ENCODE peak calls at places on chromosomes 5 and 9, in ten cellular contexts. S, E, D, C, H, K, U, J, X and Z are unnamed samples.

GRCh38 chr9:92328225-92328624 is 2.5 kb downstream of the CENPP start:
- DNase-seq in K (peak), S (peak), U (peak), H (no peak), J (no peak), C (peak), E (no peak), X (peak), D (no peak), Z (no peak)

GRCh38 chr5:170151105-170151831 is 45.6 kb downstream of the FOXI1 start:
- DNase-seq in H (peak), S (peak), D (peak), X (peak), E (peak), K (peak), U (peak), J (peak), C (peak), Z (peak)

GRCh38 chr9:93666279-93666784 is 89.9 kb downstream of the PHF2 start:
- DNase-seq in U (no peak), K (no peak), H (no peak), E (peak), J (no peak), C (no peak), X (no peak), D (peak), S (no peak), Z (no peak)

GRCh38 chr5:73296772-73297171 is 123.8 kb downstream of the TMEM174 start:
- DNase-seq in U (no peak), K (no peak), H (no peak), S (no peak), D (no peak), J (no peak), E (no peak), C (peak), X (no peak), Z (no peak)

GRCh38 chr5:1747803-1748085 is 51.9 kb downstream of the MRPL36 start:
- DNase-seq in J (no peak), H (no peak), S (no peak), E (no peak), D (no peak), C (no peak), U (no peak), K (no peak), X (no peak), Z (no peak)

GRCh38 chr5:140690941-140691924 is at the start of the genes HARS1 and HARS2:
- DNase-seq in K (peak), H (peak), C (peak), J (peak), X (peak), E (peak), D (peak), S (peak), U (peak), Z (peak)

GRCh38 chr5:158881076-158881880 is 218.4 kb downstream of the EBF1 start:
- DNase-seq in E (no peak), U (no peak), J (no peak), S (no peak), C (no peak), X (peak), D (no peak), H (no peak), K (no peak), Z (no peak)

GRCh38 chr9:133589454-133590227 is 19.5 kb downstream of the FAM163B start:
- DNase-seq in D (no peak), X (peak), E (no peak), K (no peak), H (no peak), C (no peak), U (no peak), J (no peak), S (no peak), Z (no peak)

GRCh38 chr5:173746050-173746449 is 129.6 kb upstream of the BOD1 start:
- DNase-seq in E (no peak), X (no peak), J (no peak), D (no peak), K (no peak), U (peak), S (no peak), C (no peak), H (no peak), Z (no peak)

GRCh38 chr9:109408759-109409462 is 88.1 kb upstream of the EPB41L4B start:
- DNase-seq in S (no peak), E (no peak), K (no peak), H (no peak), D (no peak), C (no peak), X (no peak), U (no peak), J (no peak), Z (no peak)

GRCh38 chr5:125659316-125660071 is 763.7 kb upstream of the GRAMD2B start:
- DNase-seq in C (peak), X (no peak), H (no peak), U (no peak), D (no peak), E (no peak), K (no peak), J (no peak), S (no peak), Z (no peak)

GRCh38 chr9:91711755-91712591 is 238.1 kb downstream of the ROR2 start:
- DNase-seq in U (no peak), D (no peak), K (no peak), E (no peak), J (no peak), C (peak), S (peak), H (no peak), X (peak), Z (no peak)

GRCh38 chr9:120916573-120916972 is 10.0 kb downstream of the TRAF1 start:
- DNase-seq in C (peak), H (peak), X (no peak), K (no peak), E (peak), D (peak), S (peak), U (no peak), J (no peak), Z (no peak)

GRCh38 chr5:132677191-132677590 is 3.4 kb downstream of the IL4 start:
- DNase-seq in E (peak), X (no peak), K (peak), C (peak), S (peak), J (peak), D (peak), H (no peak), U (peak), Z (peak)

GRCh38 chr9:110835404-110835803 is 166.8 kb downstream of the MUSK start:
- DNase-seq in H (no peak), U (no peak), E (no peak), C (peak), X (no peak), J (peak), K (peak), D (no peak), S (peak), Z (no peak)

GRCh38 chr5:2194949-2195348 is 312.2 kb upstream of the IRX4 start:
- DNase-seq in X (no peak), U (no peak), C (no peak), K (no peak), H (no peak), S (no peak), D (no peak), E (no peak), J (no peak), Z (no peak)

GRCh38 chr9:122822958-122823357 is 5.4 kb downstream of the PDCL start:
- DNase-seq in J (no peak), D (no peak), S (no peak), E (no peak), U (no peak), X (no peak), K (no peak), C (no peak), H (no peak), Z (no peak)

GRCh38 chr5:34656700-34657549 is 797 bp downstream of the RAI14 start:
- DNase-seq in J (no peak), H (peak), U (peak), K (peak), C (no peak), X (no peak), D (peak), E (no peak), S (no peak), Z (peak)

GRCh38 chr5:86864022-86864421 is 246.3 kb downstream of the COX7C start:
- DNase-seq in X (no peak), D (no peak), J (no peak), C (no peak), U (no peak), K (no peak), S (no peak), E (no peak), H (no peak), Z (no peak)

GRCh38 chr5:62208218-62208852 is 97.7 kb upstream of the KIF2A start:
- DNase-seq in H (no peak), J (no peak), U (no peak), D (no peak), K (no peak), C (no peak), E (no peak), X (no peak), S (no peak), Z (no peak)

GRCh38 chr9:92975452-92975770 is 28.1 kb downstream of the FGD3 start:
- DNase-seq in H (no peak), J (no peak), S (no peak), E (no peak), C (no peak), U (no peak), X (no peak), K (no peak), D (no peak), Z (no peak)

GRCh38 chr5:89190515-89191265 is 307.7 kb upstream of the MEF2C start:
- DNase-seq in E (no peak), J (no peak), S (no peak), H (no peak), X (no peak), D (no peak), C (no peak), U (no peak), K (no peak), Z (no peak)

GRCh38 chr5:777756-778161 is 6.8 kb downstream of the ZDHHC11B start:
- DNase-seq in E (no peak), S (no peak), C (no peak), D (peak), J (no peak), U (no peak), K (no peak), H (no peak), X (no peak), Z (peak)

GRCh38 chr5:149731332-149731616 is 1.2 kb downstream of the PPARGC1B start:
- DNase-seq in D (no peak), U (no peak), E (no peak), S (no peak), K (no peak), H (no peak), C (no peak), X (no peak), J (no peak), Z (no peak)

GRCh38 chr9:116800885-116801284 is 113.8 kb downstream of the TRIM32 start:
- DNase-seq in U (no peak), C (peak), X (peak), H (no peak), K (no peak), S (no peak), D (no peak), J (no peak), E (no peak), Z (no peak)

GRCh38 chr5:170112876-170113516 is 7.3 kb downstream of the FOXI1 start:
- DNase-seq in U (no peak), S (no peak), J (no peak), X (no peak), E (peak), D (no peak), C (no peak), H (no peak), K (no peak), Z (peak)

GRCh38 chr5:57412010-57412409 is 70.6 kb downstream of the ACTBL2 start:
- DNase-seq in S (peak), X (no peak), D (peak), J (peak), C (peak), H (no peak), E (no peak), U (no peak), K (no peak), Z (no peak)

GRCh38 chr9:92887880-92888338 is 10.1 kb upstream of the ZNF484 start:
- DNase-seq in H (no peak), U (no peak), X (no peak), C (no peak), J (no peak), D (no peak), S (no peak), K (no peak), E (no peak), Z (no peak)

GRCh38 chr9:108546223-108546622 is 309.6 kb downstream of the ACTL7B start:
- DNase-seq in D (no peak), J (no peak), H (no peak), X (no peak), S (no peak), U (no peak), K (no peak), C (no peak), E (no peak), Z (no peak)

GRCh38 chr9:72038890-72039410 is 21.5 kb downstream of the C9orf57 start:
- DNase-seq in C (peak), K (peak), J (no peak), H (peak), E (peak), D (peak), U (peak), X (peak), S (peak), Z (peak)

GRCh38 chr5:11306365-11306764 is 545.3 kb upstream of the DAP start:
- DNase-seq in E (no peak), U (no peak), C (no peak), X (no peak), H (no peak), K (no peak), J (no peak), D (no peak), S (no peak), Z (no peak)

GRCh38 chr5:64505769-64506566 is at the start of gene RGS7BP:
- DNase-seq in K (peak), H (peak), C (peak), J (no peak), S (peak), E (peak), D (peak), U (no peak), X (peak), Z (peak)

GRCh38 chr5:168979140-168979539 is 321.8 kb downstream of the SLIT3 start:
- DNase-seq in H (no peak), S (peak), U (no peak), D (no peak), K (no peak), J (no peak), E (no peak), X (no peak), C (no peak), Z (no peak)

GRCh38 chr9:14525840-14526239 is 167.4 kb downstream of the ZDHHC21 start:
- DNase-seq in X (no peak), C (no peak), H (no peak), U (no peak), J (no peak), K (no peak), E (no peak), S (no peak), D (no peak), Z (no peak)

GRCh38 chr9:76688471-76689238 is 75.6 kb upstream of the PCA3 start:
- DNase-seq in U (no peak), C (peak), J (no peak), H (no peak), E (no peak), D (no peak), X (no peak), K (no peak), S (peak), Z (no peak)

GRCh38 chr5:149578896-149579295 is 2.4 kb upstream of the ARHGEF37 start:
- DNase-seq in C (no peak), E (no peak), S (no peak), H (no peak), U (no peak), K (no peak), J (no peak), D (no peak), X (no peak), Z (no peak)

GRCh38 chr9:85745203-85745602 is 3.4 kb upstream of the AGTPBP1 start:
- DNase-seq in K (no peak), C (no peak), J (no peak), D (no peak), U (no peak), H (no peak), S (no peak), E (no peak), X (no peak), Z (no peak)

GRCh38 chr9:21584890-21585289 is 102.8 kb upstream of the IFNE start:
- DNase-seq in U (no peak), C (no peak), X (no peak), S (no peak), K (no peak), J (no peak), E (no peak), H (no peak), D (no peak), Z (no peak)

GRCh38 chr5:8842906-8843590 is 702.8 kb downstream of the SEMA5A start:
- DNase-seq in H (no peak), D (no peak), J (no peak), K (no peak), E (no peak), X (no peak), S (peak), C (peak), U (peak), Z (no peak)
- TF ChIP-seq CTCF in H (no peak), D (no peak), J (peak), K (no peak), E (no peak), X (no peak), S (peak), C (peak), U (no peak), Z (peak)

GRCh38 chr5:129133553-129133952 is 39.0 kb downstream of the ISOC1 start:
- DNase-seq in H (no peak), U (no peak), S (no peak), X (no peak), E (no peak), K (no peak), J (no peak), D (no peak), C (no peak), Z (no peak)

GRCh38 chr5:129137637-129138036 is 43.1 kb downstream of the ISOC1 start:
- DNase-seq in E (no peak), D (no peak), K (no peak), U (no peak), H (no peak), X (no peak), S (no peak), J (no peak), C (no peak), Z (no peak)

GRCh38 chr5:129135633-129136032 is 41.1 kb downstream of the ISOC1 start:
- DNase-seq in H (no peak), U (peak), J (no peak), E (no peak), C (no peak), X (peak), K (no peak), S (no peak), D (no peak), Z (no peak)
- TF ChIP-seq CTCF in H (no peak), U (no peak), J (no peak), E (no peak), C (no peak), X (peak), K (no peak), S (no peak), D (no peak), Z (no peak)

GRCh38 chr5:144467795-144468194 is 297.1 kb downstream of the KCTD16 start:
- DNase-seq in S (peak), U (peak), H (no peak), C (peak), X (no peak), J (peak), K (peak), D (peak), E (no peak), Z (no peak)
- TF ChIP-seq CTCF in S (peak), U (no peak), H (no peak), C (peak), X (peak), J (peak), K (peak), D (peak), E (no peak), Z (peak)

GRCh38 chr5:112372543-112372942 is 46.5 kb downstream of the EPB41L4A start:
- DNase-seq in K (no peak), D (no peak), U (no peak), X (no peak), E (no peak), J (peak), H (no peak), C (no peak), S (no peak), Z (no peak)
- TF ChIP-seq CTCF in K (no peak), D (no peak), U (no peak), X (no peak), E (no peak), J (peak), H (no peak), C (no peak), S (no peak), Z (no peak)

GRCh38 chr9:136343884-136344269 is 16.5 kb downstream of the GPSM1 start:
- DNase-seq in E (no peak), S (no peak), J (no peak), X (no peak), H (no peak), D (no peak), C (no peak), K (no peak), U (no peak), Z (no peak)

GRCh38 chr9:136344544-136345280 is 17.4 kb downstream of the GPSM1 start:
- DNase-seq in X (no peak), S (no peak), E (no peak), H (no peak), D (no peak), U (no peak), J (no peak), C (no peak), K (no peak), Z (no peak)

GRCh38 chr9:136346157-136346481 is 17.4 kb downstream of the DNLZ start:
- DNase-seq in K (no peak), S (no peak), D (no peak), H (no peak), X (no peak), C (no peak), U (no peak), J (no peak), E (no peak), Z (no peak)

GRCh38 chr9:136346927-136347465 is 16.5 kb downstream of the DNLZ start:
- DNase-seq in S (no peak), U (no peak), E (no peak), C (no peak), X (no peak), D (no peak), H (no peak), K (no peak), J (no peak), Z (no peak)

GRCh38 chr9:136345281-136346156 is 18.0 kb downstream of the DNLZ start:
- DNase-seq in U (peak), S (peak), K (no peak), X (no peak), E (peak), J (no peak), H (peak), D (peak), C (peak), Z (no peak)
- TF ChIP-seq CTCF in U (peak), S (peak), K (no peak), X (no peak), E (no peak), J (peak), H (peak), D (no peak), C (peak), Z (peak)

DNA sequence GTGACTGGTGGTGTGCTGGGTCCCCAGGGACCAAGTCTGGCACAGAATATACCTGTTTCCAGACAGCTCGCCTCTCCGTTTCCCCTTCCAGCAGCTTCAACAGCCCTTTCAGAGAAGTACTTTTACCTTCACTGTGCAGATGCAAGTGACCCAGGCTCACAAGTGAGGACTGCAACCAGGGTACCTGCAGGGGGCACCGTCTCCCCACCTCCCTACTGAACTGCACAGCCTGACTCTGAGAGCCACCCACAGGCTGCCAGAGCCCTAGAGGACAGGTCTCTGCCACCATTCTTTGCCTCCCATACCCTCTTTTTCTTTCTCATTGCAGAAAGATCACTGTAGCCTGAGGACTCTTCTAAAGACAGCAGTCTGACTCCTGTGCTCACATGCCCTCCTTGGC is 15.4 kb downstream of the IL9 start:
- DNase-seq in U (peak), X (peak), K (no peak), S (no peak), D (no peak), H (no peak), E (no peak), J (no peak), C (no peak), Z (no peak)
- TF ChIP-seq CTCF in U (peak), X (peak), K (no peak), S (peak), D (no peak), H (no peak), E (no peak), J (peak), C (peak), Z (peak)

GRCh38 chr9:37430841-37431597 is 8.5 kb downstream of the GRHPR start:
- DNase-seq in H (no peak), E (no peak), C (no peak), S (no peak), K (no peak), U (no peak), X (no peak), J (no peak), D (peak), Z (no peak)
- TF ChIP-seq CTCF in H (no peak), E (no peak), C (no peak), S (peak), K (no peak), U (no peak), X (no peak), J (peak), D (no peak), Z (no peak)

GRCh38 chr5:72268753-72269410 is 51.2 kb downstream of the MRPS27 start:
- DNase-seq in H (no peak), U (peak), D (peak), E (no peak), X (peak), S (peak), J (no peak), K (peak), C (peak), Z (no peak)
- TF ChIP-seq CTCF in H (peak), U (peak), D (no peak), E (no peak), X (peak), S (peak), J (peak), K (peak), C (peak), Z (peak)

DNA sequence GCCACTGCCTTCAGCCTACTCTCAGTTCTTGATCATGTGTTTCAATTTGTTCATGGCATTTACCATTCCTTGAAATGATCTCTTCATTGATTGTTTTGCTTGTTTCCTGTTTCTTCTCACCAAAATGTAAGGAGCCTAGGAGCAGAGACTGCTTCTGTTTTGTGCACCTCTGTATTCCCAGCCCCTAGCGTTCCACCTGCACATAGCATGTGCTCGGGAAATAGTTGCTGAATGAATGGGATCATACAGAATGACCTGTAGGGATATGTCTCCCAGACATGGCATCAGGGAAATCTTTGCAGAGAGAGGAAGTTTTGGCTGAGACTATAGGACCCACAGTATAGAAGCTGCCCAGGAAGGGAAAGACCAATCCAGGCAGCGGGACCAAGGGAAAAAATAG is 6.2 kb upstream of the CERCAM start:
- DNase-seq in E (no peak), D (no peak), K (no peak), S (no peak), H (no peak), J (no peak), U (peak), C (no peak), X (no peak), Z (no peak)
- TF ChIP-seq CTCF in E (no peak), D (no peak), K (peak), S (no peak), H (no peak), J (no peak), U (peak), C (peak), X (peak), Z (peak)

GRCh38 chr5:78269088-78269703 is 25.3 kb downstream of the AP3B1 start:
- DNase-seq in U (no peak), C (peak), X (peak), H (no peak), S (no peak), D (no peak), J (no peak), K (peak), E (no peak), Z (no peak)
- TF ChIP-seq CTCF in U (peak), C (peak), X (peak), H (peak), S (peak), D (no peak), J (peak), K (peak), E (peak), Z (peak)